ENCODE peak calls at places on chromosomes 2 and 18, in seven cellular contexts. One of them, this sample, is unnamed.

GRCh38 chr2:85549826-85550225 is 10.9 kb downstream of the MAT2A start:
- DNase-seq in WTC11: no peak
- DNase-seq in NCI-H510A treated with DMSO at 0.1 percent for 48 hours: no peak
- DNase-seq in nephron progenitor cell: no peak
- DNase-seq in ELR: peak
- DNase-seq in T-helper 2 cell: no peak
- DNase-seq in activated CD8-positive, alpha-beta memory T cell treated with anti-CD3 and anti-CD28 coated beads for 48 hours: no peak
- DNase-seq in this sample: peak

GRCh38 chr2:232689152-232689910 is 7.8 kb upstream of the GIGYF2 start:
- DNase-seq in nephron progenitor cell: no peak
- DNase-seq in WTC11: no peak
- DNase-seq in NCI-H510A treated with DMSO at 0.1 percent for 48 hours: no peak
- DNase-seq in ELR: no peak
- DNase-seq in activated CD8-positive, alpha-beta memory T cell treated with anti-CD3 and anti-CD28 coated beads for 48 hours: no peak
- DNase-seq in T-helper 2 cell: no peak
- DNase-seq in this sample: no peak

GRCh38 chr2:237487496-237487895 is 445 bp downstream of the MLPH start:
- DNase-seq in nephron progenitor cell: no peak
- DNase-seq in ELR: peak
- DNase-seq in WTC11: no peak
- DNase-seq in T-helper 2 cell: no peak
- DNase-seq in NCI-H510A treated with DMSO at 0.1 percent for 48 hours: no peak
- DNase-seq in activated CD8-positive, alpha-beta memory T cell treated with anti-CD3 and anti-CD28 coated beads for 48 hours: no peak
- DNase-seq in this sample: no peak

GRCh38 chr18:35158728-35159443 is 81.9 kb upstream of the ZNF397 start:
- DNase-seq in activated CD8-positive, alpha-beta memory T cell treated with anti-CD3 and anti-CD28 coated beads for 48 hours: no peak
- DNase-seq in nephron progenitor cell: no peak
- DNase-seq in WTC11: no peak
- DNase-seq in T-helper 2 cell: no peak
- DNase-seq in ELR: no peak
- DNase-seq in NCI-H510A treated with DMSO at 0.1 percent for 48 hours: no peak
- DNase-seq in this sample: no peak

GRCh38 chr2:30310955-30311354 is 79.6 kb downstream of the LBH start:
- DNase-seq in ELR: no peak
- DNase-seq in nephron progenitor cell: no peak
- DNase-seq in WTC11: no peak
- DNase-seq in activated CD8-positive, alpha-beta memory T cell treated with anti-CD3 and anti-CD28 coated beads for 48 hours: no peak
- DNase-seq in T-helper 2 cell: no peak
- DNase-seq in NCI-H510A treated with DMSO at 0.1 percent for 48 hours: no peak
- DNase-seq in this sample: no peak

GRCh38 chr2:50529600-50530218 is 502.2 kb downstream of the NRXN1 start:
- DNase-seq in WTC11: no peak
- DNase-seq in NCI-H510A treated with DMSO at 0.1 percent for 48 hours: peak
- DNase-seq in T-helper 2 cell: no peak
- DNase-seq in nephron progenitor cell: no peak
- DNase-seq in activated CD8-positive, alpha-beta memory T cell treated with anti-CD3 and anti-CD28 coated beads for 48 hours: no peak
- DNase-seq in ELR: peak
- DNase-seq in this sample: peak

GRCh38 chr2:59080465-59081181 is 839.5 kb upstream of the FANCL start:
- DNase-seq in ELR: no peak
- DNase-seq in nephron progenitor cell: no peak
- DNase-seq in activated CD8-positive, alpha-beta memory T cell treated with anti-CD3 and anti-CD28 coated beads for 48 hours: no peak
- DNase-seq in T-helper 2 cell: no peak
- DNase-seq in WTC11: no peak
- DNase-seq in NCI-H510A treated with DMSO at 0.1 percent for 48 hours: no peak
- DNase-seq in this sample: no peak

GRCh38 chr2:111930875-111931274 is 32.5 kb downstream of the MERTK start:
- DNase-seq in nephron progenitor cell: no peak
- DNase-seq in T-helper 2 cell: no peak
- DNase-seq in WTC11: no peak
- DNase-seq in ELR: peak
- DNase-seq in NCI-H510A treated with DMSO at 0.1 percent for 48 hours: no peak
- DNase-seq in activated CD8-positive, alpha-beta memory T cell treated with anti-CD3 and anti-CD28 coated beads for 48 hours: no peak
- DNase-seq in this sample: peak

GRCh38 chr18:13276530-13277520 is 58.3 kb downstream of the LDLRAD4 start:
- DNase-seq in WTC11: no peak
- DNase-seq in ELR: no peak
- DNase-seq in nephron progenitor cell: no peak
- DNase-seq in T-helper 2 cell: no peak
- DNase-seq in activated CD8-positive, alpha-beta memory T cell treated with anti-CD3 and anti-CD28 coated beads for 48 hours: no peak
- DNase-seq in NCI-H510A treated with DMSO at 0.1 percent for 48 hours: no peak
- DNase-seq in this sample: no peak

GRCh38 chr18:11859903-11860407 is 8.7 kb downstream of the CHMP1B start:
- DNase-seq in nephron progenitor cell: no peak
- DNase-seq in ELR: peak
- DNase-seq in T-helper 2 cell: no peak
- DNase-seq in WTC11: no peak
- DNase-seq in NCI-H510A treated with DMSO at 0.1 percent for 48 hours: no peak
- DNase-seq in activated CD8-positive, alpha-beta memory T cell treated with anti-CD3 and anti-CD28 coated beads for 48 hours: no peak
- DNase-seq in this sample: peak

GRCh38 chr2:64996914-64997313 is 7.7 kb downstream of the SLC1A4 start:
- DNase-seq in ELR: peak
- DNase-seq in NCI-H510A treated with DMSO at 0.1 percent for 48 hours: no peak
- DNase-seq in activated CD8-positive, alpha-beta memory T cell treated with anti-CD3 and anti-CD28 coated beads for 48 hours: no peak
- DNase-seq in T-helper 2 cell: no peak
- DNase-seq in WTC11: no peak
- DNase-seq in nephron progenitor cell: no peak
- DNase-seq in this sample: no peak

GRCh38 chr2:95039410-95039809 is 13.9 kb downstream of the MAL start:
- DNase-seq in ELR: no peak
- DNase-seq in WTC11: no peak
- DNase-seq in nephron progenitor cell: no peak
- DNase-seq in T-helper 2 cell: no peak
- DNase-seq in activated CD8-positive, alpha-beta memory T cell treated with anti-CD3 and anti-CD28 coated beads for 48 hours: no peak
- DNase-seq in NCI-H510A treated with DMSO at 0.1 percent for 48 hours: no peak
- DNase-seq in this sample: no peak

GRCh38 chr2:29663266-29663665 is 258.1 kb downstream of the ALK start:
- DNase-seq in T-helper 2 cell: no peak
- DNase-seq in nephron progenitor cell: no peak
- DNase-seq in WTC11: no peak
- DNase-seq in NCI-H510A treated with DMSO at 0.1 percent for 48 hours: no peak
- DNase-seq in activated CD8-positive, alpha-beta memory T cell treated with anti-CD3 and anti-CD28 coated beads for 48 hours: no peak
- DNase-seq in ELR: peak
- DNase-seq in this sample: no peak

GRCh38 chr2:198441876-198442275 is 637.5 kb downstream of the PLCL1 start:
- DNase-seq in T-helper 2 cell: no peak
- DNase-seq in activated CD8-positive, alpha-beta memory T cell treated with anti-CD3 and anti-CD28 coated beads for 48 hours: no peak
- DNase-seq in NCI-H510A treated with DMSO at 0.1 percent for 48 hours: no peak
- DNase-seq in nephron progenitor cell: no peak
- DNase-seq in ELR: peak
- DNase-seq in WTC11: no peak
- DNase-seq in this sample: no peak

GRCh38 chr2:39665811-39666488 is at the start of gene TMEM178A:
- DNase-seq in WTC11: peak
- DNase-seq in activated CD8-positive, alpha-beta memory T cell treated with anti-CD3 and anti-CD28 coated beads for 48 hours: no peak
- DNase-seq in ELR: peak
- DNase-seq in nephron progenitor cell: peak
- DNase-seq in T-helper 2 cell: no peak
- DNase-seq in NCI-H510A treated with DMSO at 0.1 percent for 48 hours: no peak
- DNase-seq in this sample: no peak

GRCh38 chr2:237691200-237691907 is 64.0 kb downstream of the LRRFIP1 start:
- DNase-seq in WTC11: peak
- DNase-seq in ELR: no peak
- DNase-seq in NCI-H510A treated with DMSO at 0.1 percent for 48 hours: no peak
- DNase-seq in activated CD8-positive, alpha-beta memory T cell treated with anti-CD3 and anti-CD28 coated beads for 48 hours: no peak
- DNase-seq in T-helper 2 cell: no peak
- DNase-seq in nephron progenitor cell: peak
- DNase-seq in this sample: peak

GRCh38 chr2:72886505-72887031 is 640 bp upstream of the SPR start:
- DNase-seq in NCI-H510A treated with DMSO at 0.1 percent for 48 hours: peak
- DNase-seq in activated CD8-positive, alpha-beta memory T cell treated with anti-CD3 and anti-CD28 coated beads for 48 hours: no peak
- DNase-seq in ELR: no peak
- DNase-seq in T-helper 2 cell: no peak
- DNase-seq in WTC11: no peak
- DNase-seq in nephron progenitor cell: no peak
- DNase-seq in this sample: no peak

GRCh38 chr18:21598726-21599584 is 1.5 kb downstream of the ESCO1 start:
- DNase-seq in T-helper 2 cell: no peak
- DNase-seq in ELR: no peak
- DNase-seq in NCI-H510A treated with DMSO at 0.1 percent for 48 hours: peak
- DNase-seq in activated CD8-positive, alpha-beta memory T cell treated with anti-CD3 and anti-CD28 coated beads for 48 hours: no peak
- DNase-seq in WTC11: no peak
- DNase-seq in nephron progenitor cell: peak
- DNase-seq in this sample: peak

GRCh38 chr2:164186596-164186995 is 434.7 kb downstream of the GRB14 start:
- DNase-seq in activated CD8-positive, alpha-beta memory T cell treated with anti-CD3 and anti-CD28 coated beads for 48 hours: no peak
- DNase-seq in WTC11: no peak
- DNase-seq in ELR: no peak
- DNase-seq in nephron progenitor cell: no peak
- DNase-seq in T-helper 2 cell: no peak
- DNase-seq in NCI-H510A treated with DMSO at 0.1 percent for 48 hours: no peak
- DNase-seq in this sample: no peak

GRCh38 chr2:177772529-177772928 is 300.0 kb downstream of the PDE11A start:
- DNase-seq in ELR: peak
- DNase-seq in activated CD8-positive, alpha-beta memory T cell treated with anti-CD3 and anti-CD28 coated beads for 48 hours: no peak
- DNase-seq in T-helper 2 cell: no peak
- DNase-seq in nephron progenitor cell: no peak
- DNase-seq in NCI-H510A treated with DMSO at 0.1 percent for 48 hours: peak
- DNase-seq in WTC11: no peak
- DNase-seq in this sample: peak

GRCh38 chr2:10027931-10028330 is 15.4 kb upstream of the KLF11 start:
- DNase-seq in T-helper 2 cell: no peak
- DNase-seq in NCI-H510A treated with DMSO at 0.1 percent for 48 hours: no peak
- DNase-seq in WTC11: no peak
- DNase-seq in nephron progenitor cell: no peak
- DNase-seq in activated CD8-positive, alpha-beta memory T cell treated with anti-CD3 and anti-CD28 coated beads for 48 hours: no peak
- DNase-seq in ELR: no peak
- DNase-seq in this sample: no peak

GRCh38 chr2:27281855-27282559 is at the start of gene TRIM54:
- DNase-seq in WTC11: no peak
- DNase-seq in activated CD8-positive, alpha-beta memory T cell treated with anti-CD3 and anti-CD28 coated beads for 48 hours: no peak
- DNase-seq in T-helper 2 cell: no peak
- DNase-seq in NCI-H510A treated with DMSO at 0.1 percent for 48 hours: no peak
- DNase-seq in ELR: no peak
- DNase-seq in nephron progenitor cell: no peak
- DNase-seq in this sample: peak

GRCh38 chr2:218129756-218130155 is 3.9 kb downstream of the CXCR2 start:
- DNase-seq in nephron progenitor cell: no peak
- DNase-seq in activated CD8-positive, alpha-beta memory T cell treated with anti-CD3 and anti-CD28 coated beads for 48 hours: no peak
- DNase-seq in T-helper 2 cell: no peak
- DNase-seq in ELR: peak
- DNase-seq in WTC11: no peak
- DNase-seq in NCI-H510A treated with DMSO at 0.1 percent for 48 hours: no peak
- DNase-seq in this sample: peak

GRCh38 chr2:138013651-138014050 is 49.4 kb downstream of the HNMT start:
- DNase-seq in ELR: no peak
- DNase-seq in activated CD8-positive, alpha-beta memory T cell treated with anti-CD3 and anti-CD28 coated beads for 48 hours: no peak
- DNase-seq in T-helper 2 cell: no peak
- DNase-seq in nephron progenitor cell: peak
- DNase-seq in NCI-H510A treated with DMSO at 0.1 percent for 48 hours: no peak
- DNase-seq in WTC11: no peak
- DNase-seq in this sample: no peak

GRCh38 chr18:12334280-12335262 is 26.5 kb downstream of the TUBB6 start:
- DNase-seq in T-helper 2 cell: no peak
- DNase-seq in activated CD8-positive, alpha-beta memory T cell treated with anti-CD3 and anti-CD28 coated beads for 48 hours: no peak
- DNase-seq in NCI-H510A treated with DMSO at 0.1 percent for 48 hours: no peak
- DNase-seq in WTC11: no peak
- DNase-seq in nephron progenitor cell: no peak
- DNase-seq in ELR: no peak
- DNase-seq in this sample: no peak

GRCh38 chr2:197255550-197255949 is 55.0 kb downstream of the ANKRD44 start:
- DNase-seq in T-helper 2 cell: peak
- DNase-seq in WTC11: peak
- DNase-seq in activated CD8-positive, alpha-beta memory T cell treated with anti-CD3 and anti-CD28 coated beads for 48 hours: peak
- DNase-seq in ELR: peak
- DNase-seq in NCI-H510A treated with DMSO at 0.1 percent for 48 hours: no peak
- DNase-seq in nephron progenitor cell: peak
- DNase-seq in this sample: no peak

GRCh38 chr2:23009545-23010149 is 375.3 kb upstream of the KLHL29 start:
- DNase-seq in ELR: no peak
- DNase-seq in nephron progenitor cell: no peak
- DNase-seq in WTC11: no peak
- DNase-seq in T-helper 2 cell: no peak
- DNase-seq in NCI-H510A treated with DMSO at 0.1 percent for 48 hours: no peak
- DNase-seq in activated CD8-positive, alpha-beta memory T cell treated with anti-CD3 and anti-CD28 coated beads for 48 hours: no peak
- DNase-seq in this sample: no peak

GRCh38 chr2:47297767-47298401 is 105.1 kb upstream of the MSH2 start:
- DNase-seq in nephron progenitor cell: no peak
- DNase-seq in NCI-H510A treated with DMSO at 0.1 percent for 48 hours: no peak
- DNase-seq in T-helper 2 cell: no peak
- DNase-seq in activated CD8-positive, alpha-beta memory T cell treated with anti-CD3 and anti-CD28 coated beads for 48 hours: no peak
- DNase-seq in WTC11: no peak
- DNase-seq in ELR: no peak
- DNase-seq in this sample: no peak

GRCh38 chr18:6747646-6748045 is 18.1 kb downstream of the ARHGAP28 start:
- DNase-seq in NCI-H510A treated with DMSO at 0.1 percent for 48 hours: peak
- DNase-seq in nephron progenitor cell: no peak
- DNase-seq in WTC11: no peak
- DNase-seq in T-helper 2 cell: no peak
- DNase-seq in activated CD8-positive, alpha-beta memory T cell treated with anti-CD3 and anti-CD28 coated beads for 48 hours: no peak
- DNase-seq in ELR: peak
- DNase-seq in this sample: no peak

GRCh38 chr18:74840492-74841167 is 243.0 kb downstream of the ZNF407 start:
- DNase-seq in activated CD8-positive, alpha-beta memory T cell treated with anti-CD3 and anti-CD28 coated beads for 48 hours: no peak
- DNase-seq in T-helper 2 cell: no peak
- DNase-seq in nephron progenitor cell: no peak
- DNase-seq in NCI-H510A treated with DMSO at 0.1 percent for 48 hours: peak
- DNase-seq in WTC11: no peak
- DNase-seq in ELR: peak
- DNase-seq in this sample: peak

This sample was measured in RKO.